ENCODE peak calls at places on chromosomes 3 and 15, in six cellular contexts. A, P, I, K, L and V are unnamed samples.

GRCh38 chr15:39511000-39511914 is 69.6 kb upstream of the THBS1 start:
- DNase-seq in A (peak), P (peak), I (no peak), K (peak), L (no peak), V (no peak)

GRCh38 chr15:101543026-101543390 is 53.5 kb upstream of the PCSK6 start:
- DNase-seq in A (no peak), P (no peak), I (no peak), K (no peak), L (no peak), V (no peak)

GRCh38 chr3:172585954-172586353 is 62.7 kb upstream of the TNFSF10 start:
- DNase-seq in A (no peak), P (no peak), I (no peak), K (no peak), L (no peak), V (no peak)

GRCh38 chr15:70342141-70342540 is 244.4 kb upstream of the TLE3 start:
- DNase-seq in A (no peak), P (no peak), I (no peak), K (no peak), L (no peak), V (no peak)

GRCh38 chr3:36227982-36228381 is 152.3 kb upstream of the STAC start:
- DNase-seq in A (no peak), P (no peak), I (no peak), K (no peak), L (no peak), V (no peak)

GRCh38 chr3:72258366-72258765 is 473.4 kb upstream of the PROK2 start:
- DNase-seq in A (no peak), P (no peak), I (no peak), K (no peak), L (no peak), V (no peak)

GRCh38 chr3:169886671-169887070 is 16.9 kb upstream of the LRRC31 start:
- DNase-seq in A (peak), P (peak), I (peak), K (peak), L (no peak), V (no peak)

GRCh38 chr3:65262554-65262953 is 574.8 kb upstream of the ADAMTS9 start:
- DNase-seq in A (no peak), P (no peak), I (no peak), K (no peak), L (no peak), V (no peak)

GRCh38 chr15:25062551-25063430 is 108.0 kb downstream of the SNRPN start:
- DNase-seq in A (no peak), P (no peak), I (no peak), K (no peak), L (no peak), V (no peak)

GRCh38 chr15:71114887-71115566 is at the start of gene THSD4:
- DNase-seq in A (peak), P (peak), I (no peak), K (peak), L (peak), V (peak)

GRCh38 chr15:31606261-31606669 is 279.6 kb downstream of the KLF13 start:
- DNase-seq in A (peak), P (no peak), I (no peak), K (no peak), L (no peak), V (no peak)

GRCh38 chr15:44788748-44789147 is 52.4 kb downstream of the TRIM69 start:
- DNase-seq in A (no peak), P (no peak), I (no peak), K (no peak), L (peak), V (peak)

GRCh38 chr15:50262533-50262932 is 3.0 kb downstream of the HDC start:
- DNase-seq in A (no peak), P (no peak), I (no peak), K (no peak), L (no peak), V (no peak)

GRCh38 chr3:141863497-141863896 is 12.9 kb upstream of the ATP1B3 start:
- DNase-seq in A (no peak), P (no peak), I (no peak), K (no peak), L (no peak), V (no peak)

GRCh38 chr3:57983734-57984518 is 24.3 kb upstream of the FLNB start:
- DNase-seq in A (peak), P (peak), I (no peak), K (peak), L (peak), V (peak)

GRCh38 chr15:63156086-63156707 is 1.1 kb downstream of the RPS27L start:
- DNase-seq in A (no peak), P (peak), I (no peak), K (no peak), L (no peak), V (no peak)

GRCh38 chr3:63864008-63864871 is 573 bp downstream of the ATXN7 start:
- DNase-seq in A (peak), P (peak), I (peak), K (peak), L (peak), V (peak)

GRCh38 chr3:23590424-23590823 is 215.3 kb upstream of the UBE2E1 start:
- DNase-seq in A (no peak), P (no peak), I (no peak), K (no peak), L (no peak), V (no peak)

GRCh38 chr15:30041868-30042267 is 40.9 kb upstream of the GOLGA8J start:
- DNase-seq in A (no peak), P (no peak), I (no peak), K (no peak), L (no peak), V (no peak)

GRCh38 chr15:100919481-100920405 is 586 bp downstream of the LRRK1 start:
- DNase-seq in A (peak), P (peak), I (no peak), K (peak), L (no peak), V (no peak)

GRCh38 chr15:98786706-98787105 is 138.4 kb downstream of the IGF1R start:
- DNase-seq in A (no peak), P (peak), I (no peak), K (no peak), L (no peak), V (no peak)

GRCh38 chr3:81451611-81452010 is 309.8 kb downstream of the GBE1 start:
- DNase-seq in A (peak), P (peak), I (no peak), K (no peak), L (no peak), V (no peak)

GRCh38 chr15:88288661-88289060 is 32.1 kb upstream of the NTRK3 start:
- DNase-seq in A (no peak), P (no peak), I (no peak), K (no peak), L (no peak), V (no peak)

GRCh38 chr3:11060500-11061251 is 68.1 kb downstream of the SLC6A1 start:
- DNase-seq in A (peak), P (peak), I (peak), K (peak), L (peak), V (peak)

GRCh38 chr3:171086914-171087313 is 60.4 kb upstream of the SLC2A2 start:
- DNase-seq in A (no peak), P (no peak), I (no peak), K (no peak), L (no peak), V (no peak)

GRCh38 chr3:169923189-169923588 is 11.8 kb downstream of the SAMD7 start:
- DNase-seq in A (no peak), P (no peak), I (no peak), K (peak), L (no peak), V (no peak)

GRCh38 chr3:134407247-134407640 is 33.0 kb upstream of the AMOTL2 start:
- DNase-seq in A (peak), P (no peak), I (no peak), K (no peak), L (no peak), V (no peak)

GRCh38 chr15:100681335-100681746 is 79.0 kb downstream of the ASB7 start:
- DNase-seq in A (no peak), P (no peak), I (no peak), K (no peak), L (no peak), V (no peak)

GRCh38 chr15:68404056-68404798 is 27.7 kb downstream of the ITGA11 start:
- DNase-seq in A (no peak), P (no peak), I (no peak), K (peak), L (no peak), V (no peak)

GRCh38 chr3:24886511-24886910 is 391.9 kb upstream of the THRB start:
- DNase-seq in A (no peak), P (no peak), I (no peak), K (no peak), L (no peak), V (no peak)

GRCh38 chr15:64753419-64754185 is 21.8 kb downstream of the RBPMS2 start:
- DNase-seq in A (no peak), P (no peak), I (no peak), K (no peak), L (no peak), V (no peak)